ENCODE peak calls at places on chromosome 15, in ten cellular contexts. One of them, this sample, is unnamed.

GRCh38 chr15:67188551-67189218 is 65.8 kb downstream of the AAGAB start:
- DNase-seq in RWPE1: no peak
- DNase-seq in endothelial cell: no peak
- DNase-seq in GM12865: no peak
- DNase-seq in foreskin keratinocyte: no peak
- DNase-seq in Calu3: no peak
- DNase-seq in dorsolateral prefrontal cortex: no peak
- DNase-seq in endodermal cell: no peak
- DNase-seq in tibial nerve: peak; percentile 86
- DNase-seq in ovary: peak; percentile 74
- DNase-seq in this sample: no peak

GRCh38 chr15:72521682-72522081 is 47.6 kb downstream of the ARIH1 start:
- DNase-seq in endothelial cell: no peak
- DNase-seq in Calu3: no peak
- DNase-seq in tibial nerve: no peak
- DNase-seq in endodermal cell: no peak
- DNase-seq in GM12865: no peak
- DNase-seq in dorsolateral prefrontal cortex: no peak
- DNase-seq in RWPE1: peak; percentile 6
- DNase-seq in ovary: peak; percentile 53
- DNase-seq in foreskin keratinocyte: peak; percentile 55
- DNase-seq in this sample: no peak

GRCh38 chr15:68797157-68797556 is 23.5 kb downstream of the ANP32A start:
- DNase-seq in tibial nerve: no peak
- DNase-seq in RWPE1: no peak
- DNase-seq in Calu3: no peak
- DNase-seq in endodermal cell: no peak
- DNase-seq in ovary: no peak
- DNase-seq in foreskin keratinocyte: no peak
- DNase-seq in endothelial cell: no peak
- DNase-seq in dorsolateral prefrontal cortex: no peak
- DNase-seq in GM12865: peak; percentile 76
- DNase-seq in this sample: no peak

GRCh38 chr15:68113273-68113672 is 59.2 kb downstream of the PIAS1 start:
- DNase-seq in endothelial cell: no peak
- DNase-seq in ovary: no peak
- DNase-seq in RWPE1: no peak
- DNase-seq in foreskin keratinocyte: no peak
- DNase-seq in dorsolateral prefrontal cortex: no peak
- DNase-seq in tibial nerve: no peak
- DNase-seq in GM12865: no peak
- DNase-seq in endodermal cell: no peak
- DNase-seq in Calu3: no peak
- DNase-seq in this sample: no peak

GRCh38 chr15:69863446-69863845 is 234.3 kb downstream of the TLE3 start:
- DNase-seq in GM12865: no peak
- DNase-seq in dorsolateral prefrontal cortex: no peak
- DNase-seq in tibial nerve: no peak
- DNase-seq in endothelial cell: no peak
- DNase-seq in RWPE1: no peak
- DNase-seq in endodermal cell: no peak
- DNase-seq in foreskin keratinocyte: no peak
- DNase-seq in Calu3: no peak
- DNase-seq in ovary: no peak
- DNase-seq in this sample: no peak

GRCh38 chr15:27017168-27017809 is 46.3 kb downstream of the GABRG3 start:
- DNase-seq in GM12865: peak; percentile 24
- DNase-seq in foreskin keratinocyte: peak; percentile 2
- DNase-seq in ovary: no peak
- DNase-seq in endodermal cell: peak; percentile 96
- DNase-seq in tibial nerve: peak; percentile 68
- DNase-seq in endothelial cell: peak; percentile 85
- DNase-seq in Calu3: peak; percentile 10
- DNase-seq in RWPE1: peak; percentile 63
- DNase-seq in dorsolateral prefrontal cortex: no peak
- DNase-seq in this sample: peak; percentile 86

GRCh38 chr15:47820047-47820779 is 102.9 kb downstream of the SEMA6D start:
- DNase-seq in Calu3: no peak
- DNase-seq in RWPE1: peak; percentile 79
- DNase-seq in foreskin keratinocyte: peak; percentile 61
- DNase-seq in tibial nerve: no peak
- DNase-seq in endodermal cell: no peak
- DNase-seq in dorsolateral prefrontal cortex: no peak
- DNase-seq in GM12865: no peak
- DNase-seq in endothelial cell: no peak
- DNase-seq in ovary: peak; percentile 57
- DNase-seq in this sample: no peak

GRCh38 chr15:94324117-94324826 is 92.9 kb downstream of the MCTP2 start:
- DNase-seq in tibial nerve: peak; percentile 17
- DNase-seq in ovary: peak; percentile 36
- DNase-seq in GM12865: peak; percentile 63
- DNase-seq in Calu3: peak; percentile 66
- DNase-seq in RWPE1: peak; percentile 70
- DNase-seq in endothelial cell: peak; percentile 56
- DNase-seq in dorsolateral prefrontal cortex: no peak
- DNase-seq in foreskin keratinocyte: peak; percentile 22
- DNase-seq in endodermal cell: peak; percentile 80
- DNase-seq in this sample: peak; percentile 54

GRCh38 chr15:51731549-51732267 is 5.7 kb downstream of the LYSMD2 start:
- DNase-seq in ovary: no peak
- DNase-seq in Calu3: peak; percentile 28
- DNase-seq in dorsolateral prefrontal cortex: no peak
- DNase-seq in GM12865: peak; percentile 91
- DNase-seq in RWPE1: peak; percentile 25
- DNase-seq in foreskin keratinocyte: peak; percentile 53
- DNase-seq in tibial nerve: no peak
- DNase-seq in endothelial cell: no peak
- DNase-seq in endodermal cell: no peak
- DNase-seq in this sample: no peak

GRCh38 chr15:30905821-30906220 is 2.1 kb downstream of the FAN1 start:
- DNase-seq in endodermal cell: no peak
- DNase-seq in ovary: no peak
- DNase-seq in tibial nerve: no peak
- DNase-seq in GM12865: no peak
- DNase-seq in endothelial cell: no peak
- DNase-seq in Calu3: no peak
- DNase-seq in dorsolateral prefrontal cortex: no peak
- DNase-seq in RWPE1: no peak
- DNase-seq in foreskin keratinocyte: no peak
- DNase-seq in this sample: no peak

DNA sequence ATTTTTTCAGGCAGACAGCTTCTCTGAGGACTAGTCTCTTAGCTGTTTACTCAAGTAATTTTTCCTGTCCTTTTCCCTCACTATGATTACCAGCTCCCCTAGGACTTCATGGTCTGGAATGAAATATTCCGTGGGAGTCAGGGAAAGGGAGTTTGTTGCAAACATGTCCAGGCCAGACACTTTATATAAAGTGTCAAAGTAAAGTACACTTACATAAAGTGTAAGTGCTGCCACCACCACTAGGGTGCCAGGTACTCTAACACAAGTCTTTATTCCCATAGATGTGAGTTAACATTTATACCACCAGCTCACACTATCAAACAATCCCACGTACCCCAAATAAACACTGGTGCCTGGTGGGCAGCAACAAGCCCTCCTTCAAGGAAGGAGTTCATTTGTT is 179.8 kb downstream of the SNRPN start:
- DNase-seq in RWPE1: no peak
- DNase-seq in endodermal cell: no peak
- DNase-seq in foreskin keratinocyte: peak; percentile 7
- DNase-seq in GM12865: no peak
- DNase-seq in ovary: no peak
- DNase-seq in dorsolateral prefrontal cortex: no peak
- DNase-seq in Calu3: no peak
- DNase-seq in tibial nerve: no peak
- DNase-seq in endothelial cell: no peak
- DNase-seq in this sample: no peak
- TF ChIP-seq CTCF in RWPE1: no peak
- TF ChIP-seq CTCF in endodermal cell: peak; percentile 62
- TF ChIP-seq CTCF in foreskin keratinocyte: no peak
- TF ChIP-seq CTCF in GM12865: no peak
- TF ChIP-seq CTCF in ovary: no peak
- TF ChIP-seq CTCF in dorsolateral prefrontal cortex: no peak
- TF ChIP-seq CTCF in Calu3: no peak
- TF ChIP-seq CTCF in tibial nerve: no peak
- TF ChIP-seq CTCF in endothelial cell: peak; percentile 54
- TF ChIP-seq CTCF in this sample: peak; percentile 37

DNA sequence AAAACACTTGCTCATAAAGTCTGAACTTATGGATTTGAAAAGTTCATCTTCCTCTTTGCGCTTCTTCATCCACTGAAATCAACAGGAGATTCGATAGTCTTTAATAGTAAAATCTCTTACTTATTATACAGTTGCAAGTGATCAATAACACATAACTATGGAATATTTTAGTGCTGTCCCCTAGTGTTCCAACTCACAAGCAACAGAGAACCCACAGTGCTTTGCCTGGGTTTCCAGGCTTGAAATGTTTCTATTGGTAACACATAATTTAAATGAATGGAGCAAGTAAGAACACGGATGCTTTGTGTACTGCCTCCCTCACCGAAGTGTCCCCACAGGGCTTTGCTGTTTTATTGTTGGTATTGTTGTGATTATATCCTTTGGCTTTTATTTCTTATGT is 93.5 kb downstream of the WDR72 start:
- DNase-seq in ovary: no peak
- DNase-seq in tibial nerve: no peak
- DNase-seq in endodermal cell: no peak
- DNase-seq in GM12865: no peak
- DNase-seq in endothelial cell: no peak
- DNase-seq in Calu3: no peak
- DNase-seq in dorsolateral prefrontal cortex: no peak
- DNase-seq in RWPE1: no peak
- DNase-seq in foreskin keratinocyte: no peak
- DNase-seq in this sample: no peak
- TF ChIP-seq CTCF in ovary: no peak
- TF ChIP-seq CTCF in tibial nerve: peak; percentile 35
- TF ChIP-seq CTCF in endodermal cell: peak; percentile 44
- TF ChIP-seq CTCF in GM12865: no peak
- TF ChIP-seq CTCF in endothelial cell: no peak
- TF ChIP-seq CTCF in Calu3: peak; percentile 33
- TF ChIP-seq CTCF in dorsolateral prefrontal cortex: no peak
- TF ChIP-seq CTCF in RWPE1: no peak
- TF ChIP-seq CTCF in foreskin keratinocyte: no peak
- TF ChIP-seq CTCF in this sample: peak; percentile 32

GRCh38 chr15:48914717-48915116 is 36.8 kb downstream of the EID1 start:
- DNase-seq in GM12865: no peak
- DNase-seq in Calu3: no peak
- DNase-seq in foreskin keratinocyte: no peak
- DNase-seq in dorsolateral prefrontal cortex: no peak
- DNase-seq in endothelial cell: no peak
- DNase-seq in RWPE1: no peak
- DNase-seq in endodermal cell: no peak
- DNase-seq in tibial nerve: no peak
- DNase-seq in ovary: no peak
- DNase-seq in this sample: no peak
- TF ChIP-seq CTCF in GM12865: no peak
- TF ChIP-seq CTCF in Calu3: no peak
- TF ChIP-seq CTCF in foreskin keratinocyte: peak; percentile 14
- TF ChIP-seq CTCF in dorsolateral prefrontal cortex: no peak
- TF ChIP-seq CTCF in endothelial cell: no peak
- TF ChIP-seq CTCF in RWPE1: no peak
- TF ChIP-seq CTCF in endodermal cell: peak; percentile 47
- TF ChIP-seq CTCF in tibial nerve: no peak
- TF ChIP-seq CTCF in ovary: no peak
- TF ChIP-seq CTCF in this sample: no peak

GRCh38 chr15:92954578-92954977 is 54.5 kb downstream of the CHD2 start:
- DNase-seq in foreskin keratinocyte: no peak
- DNase-seq in RWPE1: no peak
- DNase-seq in GM12865: peak; percentile 19
- DNase-seq in tibial nerve: no peak
- DNase-seq in dorsolateral prefrontal cortex: no peak
- DNase-seq in ovary: no peak
- DNase-seq in endodermal cell: no peak
- DNase-seq in endothelial cell: no peak
- DNase-seq in Calu3: peak; percentile 37
- DNase-seq in this sample: no peak
- TF ChIP-seq CTCF in foreskin keratinocyte: peak; percentile 50
- TF ChIP-seq CTCF in RWPE1: no peak
- TF ChIP-seq CTCF in GM12865: peak; percentile 25
- TF ChIP-seq CTCF in tibial nerve: no peak
- TF ChIP-seq CTCF in dorsolateral prefrontal cortex: no peak
- TF ChIP-seq CTCF in ovary: no peak
- TF ChIP-seq CTCF in endodermal cell: peak; percentile 76
- TF ChIP-seq CTCF in endothelial cell: peak; percentile 50
- TF ChIP-seq CTCF in Calu3: peak; percentile 25
- TF ChIP-seq CTCF in this sample: peak; percentile 51

DNA sequence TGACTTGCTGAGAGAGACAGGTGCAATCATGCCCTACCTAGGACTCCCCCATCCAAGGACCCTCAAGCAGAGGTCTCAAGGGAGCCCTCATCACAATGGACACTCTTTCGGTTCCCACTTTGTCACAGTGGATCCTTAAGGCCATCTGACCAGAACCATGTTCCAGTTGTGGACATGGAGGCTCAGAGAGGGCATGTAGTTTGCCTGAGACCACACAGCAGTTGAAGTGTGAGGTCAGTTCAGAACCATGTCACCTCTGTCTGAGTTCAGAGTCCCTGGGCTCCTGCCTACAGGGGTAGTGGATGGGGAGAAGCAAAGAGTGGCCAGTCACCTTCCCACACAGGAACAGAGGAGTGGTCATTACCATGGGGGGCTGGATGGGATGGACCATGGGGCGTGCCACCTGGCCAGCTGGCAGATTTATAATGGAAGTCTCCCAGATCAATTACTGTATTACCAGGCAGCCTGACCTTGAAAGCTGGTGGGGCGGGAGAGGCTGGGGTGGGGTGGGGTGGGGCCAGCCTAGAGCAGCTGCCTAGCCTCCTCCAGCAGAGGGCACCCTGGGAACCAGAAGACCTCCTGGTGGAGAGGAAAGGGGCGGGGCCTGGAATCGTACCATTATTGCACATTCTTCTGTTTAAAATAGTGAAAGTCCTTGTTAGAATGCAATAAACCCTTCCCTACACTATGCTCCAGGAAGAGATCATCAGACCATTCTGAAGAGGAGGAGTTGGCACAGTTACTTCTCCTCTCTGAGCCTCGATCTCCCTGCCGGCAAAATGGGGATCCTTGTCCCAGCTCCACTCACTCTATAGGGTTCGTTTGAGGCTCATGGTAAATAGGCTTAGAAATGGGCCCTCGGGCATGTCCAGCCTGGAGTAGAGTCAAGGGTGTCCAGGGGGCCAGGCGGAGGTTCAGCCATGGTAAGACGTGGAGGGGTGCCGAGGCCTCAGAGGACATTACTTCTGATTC is 26.9 kb upstream of the LINGO1 start:
- DNase-seq in endothelial cell: peak; percentile 66
- DNase-seq in dorsolateral prefrontal cortex: peak; percentile 67
- DNase-seq in tibial nerve: no peak
- DNase-seq in RWPE1: peak; percentile 74
- DNase-seq in GM12865: peak; percentile 54
- DNase-seq in endodermal cell: peak; percentile 89
- DNase-seq in foreskin keratinocyte: peak; percentile 19
- DNase-seq in ovary: peak; percentile 47
- DNase-seq in Calu3: peak; percentile 84
- DNase-seq in this sample: peak; percentile 56
- TF ChIP-seq CTCF in endothelial cell: peak; percentile 46
- TF ChIP-seq CTCF in dorsolateral prefrontal cortex: peak; percentile 41
- TF ChIP-seq CTCF in tibial nerve: no peak
- TF ChIP-seq CTCF in RWPE1: no peak
- TF ChIP-seq CTCF in GM12865: peak; percentile 49
- TF ChIP-seq CTCF in endodermal cell: peak; percentile 86
- TF ChIP-seq CTCF in foreskin keratinocyte: peak; percentile 52
- TF ChIP-seq CTCF in ovary: no peak
- TF ChIP-seq CTCF in Calu3: peak; percentile 68
- TF ChIP-seq CTCF in this sample: peak; percentile 69